ENCODE peak calls at places on chromosome 14, in ten cellular contexts. One of them, this sample, is unnamed. For H3K9me3 and H3K36me3, the result is how much of the 10 kb centered on the place peaks cover.

GRCh38 chr14:67359319-67359774 is 257 bp downstream of the ATP6V1D start:
- DNase-seq in pancreas: no peak
- DNase-seq in cardiac muscle cell: peak
- DNase-seq in tibial artery: no peak
- DNase-seq in upper lobe of left lung: peak
- DNase-seq in IMR-90: peak
- DNase-seq in suprapubic skin: no peak
- DNase-seq in heart right ventricle: peak
- DNase-seq in mesenchymal stem cell: peak
- DNase-seq in uterus: no peak
- DNase-seq in this sample: no peak

GRCh38 chr14:93975791-93976476 is 436 bp downstream of the ASB2 start:
- DNase-seq in pancreas: no peak
- DNase-seq in cardiac muscle cell: no peak
- DNase-seq in tibial artery: no peak
- DNase-seq in upper lobe of left lung: no peak
- DNase-seq in IMR-90: no peak
- DNase-seq in suprapubic skin: no peak
- DNase-seq in heart right ventricle: no peak
- DNase-seq in mesenchymal stem cell: no peak
- DNase-seq in uterus: no peak
- DNase-seq in this sample: no peak

GRCh38 chr14:69610020-69610858 is 1.2 kb upstream of the SUSD6 start:
- DNase-seq in pancreas: no peak
- DNase-seq in cardiac muscle cell: no peak
- DNase-seq in tibial artery: no peak
- DNase-seq in upper lobe of left lung: no peak
- DNase-seq in IMR-90: no peak
- DNase-seq in suprapubic skin: no peak
- DNase-seq in heart right ventricle: no peak
- DNase-seq in mesenchymal stem cell: no peak
- DNase-seq in uterus: no peak
- DNase-seq in this sample: no peak

GRCh38 chr14:104221636-104222375 is 83.4 kb downstream of the KIF26A start:
- DNase-seq in pancreas: no peak
- DNase-seq in cardiac muscle cell: no peak
- DNase-seq in tibial artery: no peak
- DNase-seq in upper lobe of left lung: peak
- DNase-seq in IMR-90: no peak
- DNase-seq in suprapubic skin: no peak
- DNase-seq in heart right ventricle: no peak
- DNase-seq in mesenchymal stem cell: no peak
- DNase-seq in uterus: no peak
- DNase-seq in this sample: no peak

GRCh38 chr14:35331605-35332516 is 39.7 kb downstream of the PSMA6 start:
- DNase-seq in pancreas: peak
- DNase-seq in cardiac muscle cell: peak
- DNase-seq in tibial artery: no peak
- DNase-seq in upper lobe of left lung: peak
- DNase-seq in IMR-90: peak
- DNase-seq in suprapubic skin: no peak
- DNase-seq in heart right ventricle: no peak
- DNase-seq in mesenchymal stem cell: peak
- DNase-seq in uterus: no peak
- DNase-seq in this sample: no peak

GRCh38 chr14:104878582-104878981 is 13.5 kb downstream of the CEP170B start:
- DNase-seq in pancreas: no peak
- DNase-seq in cardiac muscle cell: no peak
- DNase-seq in tibial artery: no peak
- DNase-seq in upper lobe of left lung: peak
- DNase-seq in IMR-90: no peak
- DNase-seq in suprapubic skin: no peak
- DNase-seq in heart right ventricle: no peak
- DNase-seq in mesenchymal stem cell: no peak
- DNase-seq in uterus: no peak
- DNase-seq in this sample: no peak

GRCh38 chr14:23695220-23695999 is 59.2 kb downstream of the DHRS2 start:
- DNase-seq in pancreas: peak
- DNase-seq in cardiac muscle cell: peak
- DNase-seq in tibial artery: no peak
- DNase-seq in upper lobe of left lung: peak
- DNase-seq in IMR-90: no peak
- DNase-seq in suprapubic skin: no peak
- DNase-seq in heart right ventricle: peak
- DNase-seq in mesenchymal stem cell: no peak
- DNase-seq in uterus: no peak
- DNase-seq in this sample: no peak

GRCh38 chr14:65287264-65288131 is 125.0 kb upstream of the FUT8 start:
- DNase-seq in pancreas: no peak
- DNase-seq in cardiac muscle cell: no peak
- DNase-seq in tibial artery: no peak
- DNase-seq in upper lobe of left lung: peak
- DNase-seq in IMR-90: no peak
- DNase-seq in suprapubic skin: no peak
- DNase-seq in heart right ventricle: no peak
- DNase-seq in mesenchymal stem cell: no peak
- DNase-seq in uterus: no peak
- DNase-seq in this sample: no peak

GRCh38 chr14:92670967-92671366 is 77.5 kb downstream of the LGMN start:
- DNase-seq in pancreas: no peak
- DNase-seq in cardiac muscle cell: no peak
- DNase-seq in tibial artery: no peak
- DNase-seq in upper lobe of left lung: no peak
- DNase-seq in IMR-90: peak
- DNase-seq in suprapubic skin: no peak
- DNase-seq in heart right ventricle: no peak
- DNase-seq in mesenchymal stem cell: no peak
- DNase-seq in uterus: no peak
- DNase-seq in this sample: no peak

DNA sequence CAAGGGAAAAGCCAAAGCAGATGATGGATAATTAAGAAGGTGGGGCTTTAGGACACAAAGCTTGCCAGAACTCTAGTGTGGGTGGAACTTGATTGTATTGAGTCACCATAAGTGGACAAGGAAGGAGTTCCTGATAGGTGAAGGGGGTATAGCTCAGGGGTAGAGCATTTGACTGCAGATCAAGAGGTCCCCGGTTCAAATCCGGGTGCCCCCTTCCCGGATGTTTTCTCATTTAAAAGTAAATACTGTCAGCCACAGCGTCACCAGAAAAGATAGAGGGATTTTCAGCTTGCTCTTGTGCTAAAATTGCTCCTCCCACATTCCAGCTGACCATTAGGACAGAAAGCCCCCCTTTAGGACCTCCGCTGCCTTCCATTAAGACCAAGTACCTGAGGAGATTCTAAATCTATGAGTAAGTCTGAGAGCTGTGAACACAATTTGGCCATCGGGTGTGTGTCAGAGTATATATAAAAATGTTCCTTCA is 36.6 kb downstream of the DCAF4 start:
- DNase-seq in pancreas: no peak
- DNase-seq in cardiac muscle cell: peak
- DNase-seq in tibial artery: no peak
- DNase-seq in upper lobe of left lung: no peak
- DNase-seq in IMR-90: peak
- DNase-seq in suprapubic skin: no peak
- DNase-seq in heart right ventricle: no peak
- DNase-seq in mesenchymal stem cell: peak
- DNase-seq in uterus: no peak
- DNase-seq in this sample: no peak
- H3K27ac ChIP-seq in pancreas: no peak
- H3K27ac ChIP-seq in cardiac muscle cell: no peak
- H3K27ac ChIP-seq in tibial artery: no peak
- H3K27ac ChIP-seq in upper lobe of left lung: no peak
- H3K27ac ChIP-seq in IMR-90: no peak
- H3K27ac ChIP-seq in suprapubic skin: no peak
- H3K27ac ChIP-seq in heart right ventricle: no peak
- H3K27ac ChIP-seq in mesenchymal stem cell: no peak
- H3K27ac ChIP-seq in uterus: no peak
- H3K27ac ChIP-seq in this sample: no peak

GRCh38 chr14:38090506-38090905 is 117.2 kb upstream of the SSTR1 start:
- DNase-seq in pancreas: no peak
- DNase-seq in cardiac muscle cell: no peak
- DNase-seq in tibial artery: no peak
- DNase-seq in upper lobe of left lung: no peak
- DNase-seq in IMR-90: no peak
- DNase-seq in suprapubic skin: no peak
- DNase-seq in heart right ventricle: no peak
- DNase-seq in mesenchymal stem cell: no peak
- DNase-seq in uterus: no peak
- DNase-seq in this sample: no peak
- H3K9me3 ChIP-seq in pancreas: under half
- H3K9me3 ChIP-seq in cardiac muscle cell: under half
- H3K9me3 ChIP-seq in tibial artery: under half
- H3K9me3 ChIP-seq in upper lobe of left lung: under half
- H3K9me3 ChIP-seq in IMR-90: under half
- H3K9me3 ChIP-seq in suprapubic skin: under half
- H3K9me3 ChIP-seq in heart right ventricle: under half
- H3K9me3 ChIP-seq in mesenchymal stem cell: under half
- H3K9me3 ChIP-seq in uterus: under half
- H3K9me3 ChIP-seq in this sample: under half

GRCh38 chr14:54425068-54425467 is 16.1 kb downstream of the CNIH1 start:
- DNase-seq in pancreas: no peak
- DNase-seq in cardiac muscle cell: no peak
- DNase-seq in tibial artery: no peak
- DNase-seq in upper lobe of left lung: no peak
- DNase-seq in IMR-90: no peak
- DNase-seq in suprapubic skin: no peak
- DNase-seq in heart right ventricle: no peak
- DNase-seq in mesenchymal stem cell: peak
- DNase-seq in uterus: no peak
- DNase-seq in this sample: no peak

GRCh38 chr14:54425537-54426274 is 15.5 kb downstream of the CNIH1 start:
- DNase-seq in pancreas: no peak
- DNase-seq in cardiac muscle cell: no peak
- DNase-seq in tibial artery: no peak
- DNase-seq in upper lobe of left lung: no peak
- DNase-seq in IMR-90: no peak
- DNase-seq in suprapubic skin: no peak
- DNase-seq in heart right ventricle: no peak
- DNase-seq in mesenchymal stem cell: no peak
- DNase-seq in uterus: no peak
- DNase-seq in this sample: no peak

GRCh38 chr14:54423991-54424390 is 17.2 kb downstream of the CNIH1 start:
- DNase-seq in pancreas: no peak
- DNase-seq in cardiac muscle cell: no peak
- DNase-seq in tibial artery: no peak
- DNase-seq in upper lobe of left lung: no peak
- DNase-seq in IMR-90: no peak
- DNase-seq in suprapubic skin: no peak
- DNase-seq in heart right ventricle: no peak
- DNase-seq in mesenchymal stem cell: no peak
- DNase-seq in uterus: no peak
- DNase-seq in this sample: no peak

GRCh38 chr14:54427914-54428313 is 13.3 kb downstream of the CNIH1 start:
- DNase-seq in pancreas: no peak
- DNase-seq in cardiac muscle cell: no peak
- DNase-seq in tibial artery: no peak
- DNase-seq in upper lobe of left lung: no peak
- DNase-seq in IMR-90: no peak
- DNase-seq in suprapubic skin: no peak
- DNase-seq in heart right ventricle: no peak
- DNase-seq in mesenchymal stem cell: no peak
- DNase-seq in uterus: no peak
- DNase-seq in this sample: no peak

GRCh38 chr14:54424479-54424901 is 16.7 kb downstream of the CNIH1 start:
- DNase-seq in pancreas: no peak
- DNase-seq in cardiac muscle cell: no peak
- DNase-seq in tibial artery: no peak
- DNase-seq in upper lobe of left lung: no peak
- DNase-seq in IMR-90: no peak
- DNase-seq in suprapubic skin: no peak
- DNase-seq in heart right ventricle: no peak
- DNase-seq in mesenchymal stem cell: no peak
- DNase-seq in uterus: no peak
- DNase-seq in this sample: no peak
- H3K36me3 ChIP-seq in pancreas: under half
- H3K36me3 ChIP-seq in cardiac muscle cell: under half
- H3K36me3 ChIP-seq in tibial artery: under half
- H3K36me3 ChIP-seq in upper lobe of left lung: half or more
- H3K36me3 ChIP-seq in IMR-90: under half
- H3K36me3 ChIP-seq in suprapubic skin: under half
- H3K36me3 ChIP-seq in heart right ventricle: under half
- H3K36me3 ChIP-seq in mesenchymal stem cell: under half
- H3K36me3 ChIP-seq in uterus: under half
- H3K36me3 ChIP-seq in this sample: under half

GRCh38 chr14:100358396-100358795 is 35.3 kb downstream of the SLC25A47 start:
- DNase-seq in pancreas: no peak
- DNase-seq in cardiac muscle cell: no peak
- DNase-seq in tibial artery: no peak
- DNase-seq in upper lobe of left lung: no peak
- DNase-seq in IMR-90: no peak
- DNase-seq in suprapubic skin: no peak
- DNase-seq in heart right ventricle: no peak
- DNase-seq in mesenchymal stem cell: no peak
- DNase-seq in uterus: no peak
- DNase-seq in this sample: no peak

GRCh38 chr14:100359111-100359510 is 36.0 kb downstream of the SLC25A47 start:
- DNase-seq in pancreas: no peak
- DNase-seq in cardiac muscle cell: no peak
- DNase-seq in tibial artery: no peak
- DNase-seq in upper lobe of left lung: no peak
- DNase-seq in IMR-90: no peak
- DNase-seq in suprapubic skin: no peak
- DNase-seq in heart right ventricle: no peak
- DNase-seq in mesenchymal stem cell: no peak
- DNase-seq in uterus: no peak
- DNase-seq in this sample: no peak

GRCh38 chr14:100361626-100362025 is 38.5 kb downstream of the SLC25A47 start:
- DNase-seq in pancreas: no peak
- DNase-seq in cardiac muscle cell: no peak
- DNase-seq in tibial artery: no peak
- DNase-seq in upper lobe of left lung: no peak
- DNase-seq in IMR-90: no peak
- DNase-seq in suprapubic skin: no peak
- DNase-seq in heart right ventricle: no peak
- DNase-seq in mesenchymal stem cell: no peak
- DNase-seq in uterus: no peak
- DNase-seq in this sample: no peak

GRCh38 chr14:100362311-100362927 is 39.3 kb downstream of the SLC25A47 start:
- DNase-seq in pancreas: no peak
- DNase-seq in cardiac muscle cell: no peak
- DNase-seq in tibial artery: no peak
- DNase-seq in upper lobe of left lung: no peak
- DNase-seq in IMR-90: peak
- DNase-seq in suprapubic skin: no peak
- DNase-seq in heart right ventricle: no peak
- DNase-seq in mesenchymal stem cell: peak
- DNase-seq in uterus: no peak
- DNase-seq in this sample: no peak

DNA sequence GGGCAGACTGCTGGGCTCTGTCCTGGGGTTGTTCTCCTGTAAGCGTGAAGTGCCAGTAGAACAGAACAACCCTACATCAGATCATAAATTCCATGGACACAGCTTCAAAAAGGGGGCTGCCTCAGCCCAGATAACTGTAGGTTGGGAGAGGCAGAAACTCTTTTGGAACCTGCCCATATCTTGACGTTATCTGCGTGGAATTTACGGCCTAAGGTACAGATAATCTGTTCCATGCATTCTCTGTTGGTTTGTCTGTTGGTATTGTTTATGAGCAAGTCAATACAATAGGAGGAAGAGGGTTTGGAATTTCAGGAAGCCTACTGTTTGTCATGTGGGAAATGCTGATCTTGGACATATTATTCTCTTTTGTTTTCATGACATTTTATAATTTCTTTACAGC is 36.7 kb downstream of the SLC25A47 start:
- DNase-seq in pancreas: no peak
- DNase-seq in cardiac muscle cell: no peak
- DNase-seq in tibial artery: no peak
- DNase-seq in upper lobe of left lung: no peak
- DNase-seq in IMR-90: no peak
- DNase-seq in suprapubic skin: no peak
- DNase-seq in heart right ventricle: no peak
- DNase-seq in mesenchymal stem cell: no peak
- DNase-seq in uterus: no peak
- DNase-seq in this sample: no peak
- H3K27ac ChIP-seq in pancreas: no peak
- H3K27ac ChIP-seq in cardiac muscle cell: no peak
- H3K27ac ChIP-seq in tibial artery: no peak
- H3K27ac ChIP-seq in upper lobe of left lung: peak
- H3K27ac ChIP-seq in IMR-90: no peak
- H3K27ac ChIP-seq in suprapubic skin: no peak
- H3K27ac ChIP-seq in heart right ventricle: peak
- H3K27ac ChIP-seq in mesenchymal stem cell: no peak
- H3K27ac ChIP-seq in uterus: no peak
- H3K27ac ChIP-seq in this sample: peak

This sample was measured in right atrium auricular region.